ENCODE peak calls at places on chromosomes 12 and 14, in eight cellular contexts. P is HepG2; T is NCI-H2081; U is NCI-H1417; J is T-helper 2 cell; W is SK-N-SH; C is GM03348; N is stimulated activated CD4-positive, alpha-beta T cell treated with anti-CD3 and anti-CD28 coated beads, Interleukin-4, amount 100 ng/mL, for 24 hours. Y is an unnamed sample.

GRCh38 chr12:124821252-124822200 is 42.1 kb downstream of the SCARB1 start:
- DNase-seq in T (no peak), P (peak), N (no peak), C (no peak), J (no peak), W (no peak), U (no peak), Y (no peak)

GRCh38 chr14:22375321-22375930 is 213.6 kb downstream of the DAD1 start:
- DNase-seq in J (no peak), U (peak), C (no peak), T (peak), P (peak), N (no peak), W (peak), Y (peak)

GRCh38 chr12:80837342-80837978 is 100.3 kb downstream of the LIN7A start:
- DNase-seq in N (no peak), U (peak), T (peak), C (peak), W (peak), P (peak), J (no peak), Y (peak)

GRCh38 chr14:63134801-63135200 is 69.4 kb upstream of the RHOJ start:
- DNase-seq in W (peak), N (no peak), U (peak), C (peak), T (peak), P (no peak), J (no peak), Y (peak)

GRCh38 chr12:105214141-105214540 is 21.8 kb downstream of the APPL2 start:
- DNase-seq in N (no peak), T (no peak), J (no peak), P (no peak), C (no peak), U (no peak), W (no peak), Y (no peak)

GRCh38 chr14:35406811-35407630 is 2.5 kb upstream of the NFKBIA start:
- DNase-seq in N (no peak), U (peak), P (peak), W (peak), J (no peak), C (peak), T (peak), Y (peak)

GRCh38 chr12:92049403-92049802 is 96.2 kb downstream of the BTG1 start:
- DNase-seq in T (no peak), U (no peak), P (no peak), J (no peak), N (no peak), C (no peak), W (no peak), Y (no peak)

GRCh38 chr12:62301080-62301798 is 41.0 kb downstream of the USP15 start:
- DNase-seq in W (no peak), C (no peak), J (no peak), N (no peak), U (no peak), P (no peak), T (no peak), Y (no peak)

GRCh38 chr14:33814010-33814409 is 136.9 kb downstream of the EGLN3 start:
- DNase-seq in W (no peak), P (no peak), J (no peak), T (no peak), N (no peak), C (no peak), U (no peak), Y (no peak)

GRCh38 chr14:68305738-68306137 is 486.2 kb downstream of the RAD51B start:
- DNase-seq in P (no peak), U (no peak), C (no peak), J (no peak), T (no peak), W (no peak), N (no peak), Y (no peak)

GRCh38 chr12:78674311-78675085 is 190.1 kb upstream of the SYT1 start:
- DNase-seq in P (no peak), W (no peak), U (peak), T (no peak), C (peak), J (no peak), N (no peak), Y (no peak)

GRCh38 chr14:98932436-98933325 is 339.3 kb downstream of the BCL11B start:
- DNase-seq in J (no peak), N (no peak), P (no peak), W (no peak), C (no peak), U (no peak), T (no peak), Y (no peak)

GRCh38 chr12:77153706-77154105 is 88.3 kb upstream of the E2F7 start:
- DNase-seq in W (no peak), C (peak), T (no peak), U (no peak), N (no peak), P (no peak), J (no peak), Y (peak)

GRCh38 chr12:108784270-108784669 is 53.0 kb upstream of the CORO1C start:
- DNase-seq in U (peak), P (no peak), T (peak), J (no peak), W (no peak), C (no peak), N (no peak), Y (no peak)

GRCh38 chr12:120249875-120250795 is 15.4 kb downstream of the PXN start:
- DNase-seq in T (no peak), U (no peak), C (no peak), N (no peak), W (no peak), J (peak), P (no peak), Y (no peak)

GRCh38 chr12:105317942-105318614 is 12.4 kb upstream of the C12orf75 start:
- DNase-seq in U (peak), N (no peak), J (no peak), P (peak), T (peak), C (peak), W (no peak), Y (no peak)

GRCh38 chr12:57735198-57735855 is 3.2 kb downstream of the AGAP2 start:
- DNase-seq in P (peak), C (no peak), T (peak), N (no peak), W (peak), U (peak), J (no peak), Y (peak)

GRCh38 chr12:2265461-2266167 is 212.8 kb downstream of the CACNA1C start:
- DNase-seq in U (no peak), T (no peak), C (peak), J (no peak), W (peak), N (no peak), P (no peak), Y (no peak)

GRCh38 chr14:29927596-29928341 is at the start of gene PRKD1:
- DNase-seq in W (peak), C (peak), J (no peak), P (peak), T (peak), N (no peak), U (peak), Y (peak)

Y was measured in D341Med.